ENCODE peak calls at places on chromosomes 5 and 9, in six cellular contexts. I is fibroblast of pulmonary artery, D is AG10803, S is brain microvascular endothelial cell, C is kidney epithelial cell, Y is sigmoid colon. V is an unnamed sample.
A peak's percentile ranks its signal among the peaks of the same experiment; 100 is the strongest.

GRCh38 chr9:116873937-116874900 is 187.1 kb downstream of the TRIM32 start:
- DNase-seq in S (no peak), D (no peak), I (no peak), Y (no peak), C (no peak), V (no peak)

GRCh38 chr5:65803699-65804426 is 81.9 kb downstream of the NLN start:
- DNase-seq in D (no peak), I (no peak), C (no peak), S (no peak), Y (no peak), V (no peak)

GRCh38 chr9:1495282-1495681 is 445.1 kb downstream of the DMRT2 start:
- DNase-seq in I (no peak), C (no peak), Y (no peak), D (no peak), S (no peak), V (no peak)

GRCh38 chr5:8013951-8014844 is 145.2 kb downstream of the MTRR start:
- DNase-seq in D (no peak), I (no peak), Y (no peak), S (no peak), C (no peak), V (no peak)

GRCh38 chr5:82384025-82384750 is 106.0 kb upstream of the RPS23 start:
- DNase-seq in I (no peak), S (no peak), Y (no peak), D (peak; percentile 51), C (no peak), V (peak; percentile 11)

GRCh38 chr5:72956324-72957140 is 691 bp downstream of the FCHO2 start:
- DNase-seq in Y (peak; percentile 78), S (peak; percentile 39), C (no peak), I (peak; percentile 60), D (peak; percentile 50), V (peak; percentile 61)

GRCh38 chr5:130666462-130666861 is 498.6 kb downstream of the HINT1 start:
- DNase-seq in S (no peak), Y (no peak), C (no peak), I (no peak), D (no peak), V (no peak)

GRCh38 chr5:115758356-115758755 is 58.1 kb downstream of the CDO1 start:
- DNase-seq in D (no peak), I (no peak), Y (no peak), S (no peak), C (peak; percentile 50), V (peak; percentile 8)

GRCh38 chr9:134379774-134380431 is 53.6 kb downstream of the RXRA start:
- DNase-seq in I (no peak), C (no peak), Y (no peak), D (no peak), S (peak; percentile 20), V (no peak)

GRCh38 chr9:19490269-19490668 is 81.5 kb downstream of the ACER2 start:
- DNase-seq in D (no peak), C (no peak), Y (no peak), I (no peak), S (no peak), V (no peak)

GRCh38 chr9:137423810-137424291 is 658 bp downstream of the NOXA1 start:
- DNase-seq in S (no peak), C (no peak), I (no peak), D (no peak), Y (peak; percentile 82), V (no peak)

GRCh38 chr5:38249286-38249685 is 9.1 kb upstream of the EGFLAM start:
- DNase-seq in Y (no peak), I (no peak), C (no peak), S (no peak), D (no peak), V (no peak)

GRCh38 chr5:112276996-112277395 is 142.1 kb downstream of the EPB41L4A start:
- DNase-seq in D (no peak), I (no peak), Y (no peak), C (no peak), S (no peak), V (no peak)

GRCh38 chr9:79694676-79695400 is 123.1 kb downstream of the TLE4 start:
- DNase-seq in C (peak; percentile 65), S (peak; percentile 90), Y (no peak), D (peak; percentile 96), I (peak; percentile 47), V (peak; percentile 94)

GRCh38 chr5:162842725-162843124 is 594.7 kb upstream of the CCNG1 start:
- DNase-seq in S (no peak), C (no peak), I (no peak), Y (no peak), D (no peak), V (no peak)

GRCh38 chr5:128844354-128844923 is 120.8 kb upstream of the SLC27A6 start:
- DNase-seq in D (no peak), I (peak; percentile 60), Y (no peak), C (no peak), S (no peak), V (peak; percentile 51)

GRCh38 chr9:125867752-125868400 is 120.7 kb downstream of the PBX3 start:
- DNase-seq in D (no peak), S (peak; percentile 18), I (peak; percentile 80), C (no peak), Y (no peak), V (peak; percentile 84)

GRCh38 chr9:129177443-129177790 is 644 bp downstream of the IER5L start:
- DNase-seq in D (no peak), Y (no peak), C (no peak), S (no peak), I (no peak), V (no peak)

GRCh38 chr5:57720656-57721055 is 238.0 kb upstream of the ACTBL2 start:
- DNase-seq in I (no peak), Y (no peak), C (no peak), D (no peak), S (no peak), V (no peak)

GRCh38 chr9:8734760-8735159 is 935.2 kb upstream of the DMAC1 start:
- DNase-seq in S (no peak), C (no peak), Y (no peak), I (no peak), D (no peak), V (no peak)

DNA sequence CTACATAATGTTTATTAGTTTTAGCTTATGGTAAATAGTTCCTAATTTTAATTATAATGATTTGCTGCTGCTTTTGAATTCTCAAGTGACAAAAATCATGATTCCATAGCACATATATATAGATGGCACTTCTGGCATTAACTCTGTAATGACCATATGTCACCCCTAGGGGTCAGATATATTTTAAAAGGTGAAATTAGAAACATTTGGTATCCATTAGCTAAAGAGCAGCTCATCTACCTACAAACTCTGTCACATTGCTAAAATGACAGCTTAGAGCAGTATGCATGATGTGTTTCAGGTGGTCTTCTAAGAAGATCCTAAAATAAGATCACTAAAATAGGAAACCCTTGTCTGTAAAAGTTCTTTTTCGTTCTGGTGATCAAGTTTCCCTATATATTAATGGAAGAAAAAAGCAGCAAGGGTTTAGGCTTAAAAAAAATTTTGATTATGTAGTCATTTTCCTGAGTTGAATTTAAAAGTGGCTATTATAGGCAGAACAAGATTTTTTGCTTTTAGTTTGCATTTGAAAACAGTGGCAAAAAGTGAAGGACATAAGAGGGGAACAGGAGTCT is 157.7 kb upstream of the POU5F2 start:
- DNase-seq in S (no peak), D (no peak), Y (no peak), I (peak; percentile 20), C (no peak), V (no peak)
- TF ChIP-seq CTCF in S (peak; percentile 41), D (peak; percentile 52), Y (no peak), I (peak; percentile 44), C (peak; percentile 41), V (peak; percentile 44)

GRCh38 chr9:88998506-88998905 is 7.2 kb downstream of the S1PR3 start:
- DNase-seq in Y (no peak), S (no peak), I (no peak), C (no peak), D (no peak), V (peak; percentile 43)
- H3K4me3 ChIP-seq in Y (no peak overlapping the region), S (no peak overlapping the region), I (no peak overlapping the region), C (no peak overlapping the region), D (no peak overlapping the region), V (no peak overlapping the region)

GRCh38 chr9:70340572-70340971 is 73.9 kb downstream of the KLF9 start:
- DNase-seq in I (peak; percentile 70), D (peak; percentile 47), C (no peak), S (no peak), Y (no peak), V (peak; percentile 61)
- TF ChIP-seq CTCF in I (peak; percentile 46), D (peak; percentile 59), C (peak; percentile 30), S (no peak), Y (peak; percentile 50), V (peak; percentile 33)

GRCh38 chr5:31023105-31023504 is 170.4 kb upstream of the CDH6 start:
- DNase-seq in Y (no peak), C (peak; percentile 19), D (no peak), I (peak; percentile 68), S (peak; percentile 71), V (peak; percentile 39)

GRCh38 chr5:31033295-31033694 is 160.2 kb upstream of the CDH6 start:
- DNase-seq in Y (no peak), C (no peak), D (no peak), I (peak; percentile 6), S (peak; percentile 25), V (peak; percentile 4)

GRCh38 chr5:31029925-31030324 is 163.6 kb upstream of the CDH6 start:
- DNase-seq in S (no peak), I (no peak), D (no peak), C (no peak), Y (no peak), V (no peak)

GRCh38 chr5:31027726-31028125 is 165.8 kb upstream of the CDH6 start:
- DNase-seq in C (peak; percentile 50), I (no peak), D (no peak), S (no peak), Y (no peak), V (no peak)
- H3K4me3 ChIP-seq in C (no peak overlapping the region), I (no peak overlapping the region), D (no peak overlapping the region), S (no peak overlapping the region), Y (no peak overlapping the region), V (no peak overlapping the region)

DNA sequence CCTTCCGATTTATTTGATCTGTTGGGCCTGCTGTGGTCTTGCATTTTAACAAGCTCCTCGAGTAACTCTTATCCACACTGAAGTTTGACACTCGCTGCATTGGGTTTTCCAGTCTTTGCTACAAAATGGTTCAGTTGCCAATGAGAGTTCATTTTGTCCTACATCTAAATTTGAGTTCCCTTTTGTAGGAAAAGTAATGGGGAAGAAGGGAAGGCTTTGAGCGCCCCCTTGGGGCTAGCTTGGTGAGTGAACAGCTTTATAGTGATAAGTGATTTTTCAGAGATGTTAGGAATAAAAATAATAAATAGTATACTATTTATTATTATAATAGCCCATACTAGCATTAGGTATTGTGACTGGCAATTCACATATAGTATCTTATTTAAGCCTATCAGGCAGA is 89.9 kb upstream of the GNAQ start:
- DNase-seq in D (peak; percentile 53), C (peak; percentile 19), Y (peak; percentile 64), I (peak; percentile 77), S (peak; percentile 72), V (peak; percentile 79)
- TF ChIP-seq CTCF in D (peak; percentile 78), C (peak; percentile 79), Y (peak; percentile 33), I (peak; percentile 81), S (peak; percentile 84), V (peak; percentile 76)

GRCh38 chr9:36765077-36765390 is 192.3 kb downstream of the MELK start:
- DNase-seq in S (no peak), C (no peak), D (no peak), Y (no peak), I (no peak), V (no peak)
- H3K4me3 ChIP-seq in S (no peak overlapping the region), C (no peak overlapping the region), D (no peak overlapping the region), Y (no peak overlapping the region), I (no peak overlapping the region), V (no peak overlapping the region)

V was measured in cardiac fibroblast.